ENCODE peak calls at places on chromosomes 16 and 17, in four cellular contexts. T, D, Q and Z are unnamed samples.

GRCh38 chr17:40443196-40443987 is at the start of gene IGFBP4:
- DNase-seq in T (peak; percentile 77), D (peak; percentile 79), Q (peak; percentile 71), Z (peak; percentile 72)

GRCh38 chr16:68921654-68922053 is 78.3 kb downstream of the TANGO6 start:
- DNase-seq in T (no peak), D (no peak), Q (peak; percentile 75), Z (peak; percentile 99)

GRCh38 chr17:73879987-73880386 is 235.7 kb upstream of the SDK2 start:
- DNase-seq in T (no peak), D (no peak), Q (no peak), Z (no peak)

GRCh38 chr17:2366747-2367494 is 29.6 kb downstream of the SGSM2 start:
- DNase-seq in T (no peak), D (no peak), Q (no peak), Z (no peak)

GRCh38 chr17:81491193-81491592 is 21.4 kb downstream of the ACTG1 start:
- DNase-seq in T (no peak), D (no peak), Q (no peak), Z (no peak)

GRCh38 chr17:81844327-81844851 is 9.5 kb upstream of the PPP1R27 start:
- DNase-seq in T (no peak), D (no peak), Q (no peak), Z (no peak)

GRCh38 chr16:67539691-67540635 is 11.3 kb downstream of the RIPOR1 start:
- DNase-seq in T (no peak), D (no peak), Q (no peak), Z (no peak)

GRCh38 chr16:67530013-67530939 is 1.6 kb downstream of the RIPOR1 start:
- DNase-seq in T (peak; percentile 73), D (peak; percentile 75), Q (peak; percentile 76), Z (no peak)

GRCh38 chr17:57541472-57542394 is 203.4 kb downstream of the CCDC182 start:
- DNase-seq in T (peak; percentile 58), D (no peak), Q (peak; percentile 50), Z (no peak)

GRCh38 chr17:42075789-42076188 is 22.5 kb downstream of the ZNF385C start:
- DNase-seq in T (no peak), D (no peak), Q (no peak), Z (no peak)
- TF ChIP-seq CTCF in T (no peak), D (no peak), Q (no peak), Z (no peak)

DNA sequence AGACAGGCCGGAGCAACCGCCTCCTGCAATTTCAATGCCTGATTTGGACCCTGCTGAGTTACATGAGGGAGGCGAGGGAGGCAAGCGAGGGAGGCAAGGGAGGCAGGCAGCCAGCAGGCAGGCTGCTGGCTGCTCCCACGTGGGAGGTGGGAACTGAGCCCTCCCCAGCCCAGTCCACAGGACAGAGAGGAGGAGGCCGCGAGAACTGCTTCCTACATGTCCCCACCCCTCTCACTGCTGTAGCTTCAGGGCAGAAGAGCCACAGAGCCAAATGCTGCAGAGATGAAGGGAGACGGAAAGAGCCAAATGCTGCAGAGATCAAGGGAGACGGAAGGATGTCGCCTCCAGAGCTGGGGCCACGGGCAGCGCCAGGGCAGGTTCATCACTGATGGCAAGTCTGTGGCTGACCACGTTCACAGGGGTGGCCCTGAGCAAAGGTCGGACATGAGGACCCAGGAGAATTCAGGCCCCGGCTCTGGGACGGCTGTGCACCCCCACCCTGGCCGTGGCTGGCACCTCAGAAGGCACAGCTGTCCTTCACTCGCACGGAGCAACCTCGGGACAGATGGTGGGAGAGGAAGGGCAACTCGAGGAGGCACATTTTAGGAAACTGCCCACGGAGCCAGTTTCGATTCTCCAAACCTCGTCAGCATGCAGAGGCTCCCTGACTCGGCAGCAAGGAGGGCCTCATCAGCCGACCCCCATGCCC is 21.5 kb downstream of the RPH3AL start:
- DNase-seq in T (no peak), D (no peak), Q (no peak), Z (no peak)
- H3K4me3 ChIP-seq in T (no peak overlapping the region), D (no peak overlapping the region), Q (no peak overlapping the region), Z (no peak overlapping the region)

GRCh38 chr17:5023588-5024147 is 11.6 kb downstream of the SLC52A1 start:
- DNase-seq in T (no peak), D (no peak), Q (no peak), Z (no peak)

GRCh38 chr17:5022171-5022711 is 13.0 kb downstream of the SLC52A1 start:
- DNase-seq in T (no peak), D (no peak), Q (no peak), Z (no peak)

GRCh38 chr17:5020502-5021023 is 14.7 kb downstream of the SLC52A1 start:
- DNase-seq in T (no peak), D (no peak), Q (no peak), Z (no peak)

GRCh38 chr17:5024604-5025003 is 10.6 kb downstream of the SLC52A1 start:
- DNase-seq in T (no peak), D (no peak), Q (no peak), Z (no peak)

DNA sequence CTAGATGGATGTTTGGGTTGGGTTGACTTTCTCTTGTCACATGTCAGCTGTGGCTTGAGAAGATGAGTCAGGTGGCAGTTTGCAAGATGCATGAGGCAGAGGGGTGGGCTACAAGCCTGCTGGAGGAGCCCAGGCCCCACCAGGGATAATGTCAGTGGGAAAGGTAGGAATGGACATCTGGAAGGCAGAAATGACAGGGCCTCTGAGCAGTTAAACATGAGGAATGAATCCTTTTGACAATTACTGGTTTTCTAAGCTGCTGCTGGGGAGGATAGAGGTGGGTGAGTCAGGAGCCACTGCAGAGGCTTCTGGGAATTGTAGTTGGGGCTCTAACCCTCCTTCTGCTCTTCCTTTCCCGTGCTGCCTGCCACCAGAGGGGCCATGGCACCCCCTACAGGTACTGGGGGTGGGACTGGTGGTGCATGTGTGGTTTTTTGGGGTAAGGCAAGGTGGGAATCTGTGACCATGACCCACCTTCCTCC is 15.7 kb downstream of the SLC52A1 start:
- DNase-seq in T (no peak), D (no peak), Q (peak; percentile 12), Z (no peak)
- TF ChIP-seq CTCF in T (no peak), D (no peak), Q (peak; percentile 3), Z (no peak)

DNA sequence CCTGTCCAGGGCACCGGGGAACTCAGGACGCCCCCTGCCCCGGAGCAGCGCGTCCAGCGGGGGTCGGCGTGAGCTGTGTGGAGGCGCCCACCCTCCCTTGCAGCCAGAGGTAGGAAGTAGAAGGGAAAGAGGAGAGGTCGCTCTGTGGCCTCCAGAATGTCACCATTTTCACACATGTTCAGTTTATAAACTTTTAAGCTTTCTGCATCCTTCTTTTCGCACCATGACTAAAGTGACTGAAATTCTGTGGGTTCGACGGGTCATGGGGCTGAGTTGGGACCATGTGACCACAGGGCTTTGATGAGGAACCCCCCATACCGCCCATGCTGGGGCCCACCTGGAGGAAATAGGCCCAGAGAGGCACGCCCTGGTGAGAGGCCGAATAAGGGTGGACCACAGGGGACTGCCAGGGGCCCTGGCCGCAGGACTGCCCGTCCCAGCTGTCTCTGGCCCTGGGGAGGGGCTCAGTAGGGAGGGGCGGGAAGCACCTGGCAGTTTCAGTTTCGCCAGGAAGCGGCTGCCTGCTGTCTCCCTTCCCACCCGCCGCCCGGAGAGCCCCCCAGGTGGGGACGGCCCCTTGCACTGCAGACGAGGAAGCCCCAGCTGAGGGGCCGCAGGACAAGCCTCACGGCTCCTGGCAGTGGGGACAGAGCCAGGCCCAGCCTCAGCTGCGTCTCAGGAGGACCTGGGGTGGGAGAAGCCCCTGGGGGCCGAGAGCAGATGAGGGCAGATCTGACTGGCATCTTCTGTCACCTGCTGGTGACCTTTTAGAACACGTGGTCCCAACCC is 9.0 kb downstream of the CBFA2T3 start:
- DNase-seq in T (no peak), D (no peak), Q (no peak), Z (no peak)
- H3K4me3 ChIP-seq in T (no peak overlapping the region), D (no peak overlapping the region), Q (no peak overlapping the region), Z (no peak overlapping the region)

GRCh38 chr17:31645351-31645750 is 213.7 kb downstream of the COPRS start:
- DNase-seq in T (no peak), D (no peak), Q (no peak), Z (no peak)
- TF ChIP-seq CTCF in T (no peak), D (no peak), Q (no peak), Z (no peak)

GRCh38 chr16:63612462-63613227 is 1509.2 kb downstream of the CDH11 start:
- DNase-seq in T (no peak), D (no peak), Q (no peak), Z (no peak)
- H3K4me3 ChIP-seq in T (no peak overlapping the region), D (no peak overlapping the region), Q (no peak overlapping the region), Z (no peak overlapping the region)

GRCh38 chr17:61313515-61314326 is 85.9 kb upstream of the TBX2 start:
- DNase-seq in T (no peak), D (no peak), Q (no peak), Z (no peak)

GRCh38 chr17:61316633-61317032 is 83.0 kb upstream of the TBX2 start:
- DNase-seq in T (no peak), D (no peak), Q (no peak), Z (no peak)

GRCh38 chr17:61317779-61318178 is 81.9 kb upstream of the TBX2 start:
- DNase-seq in T (no peak), D (no peak), Q (no peak), Z (no peak)

GRCh38 chr17:61312406-61313295 is 87.0 kb upstream of the TBX2 start:
- DNase-seq in T (no peak), D (no peak), Q (no peak), Z (no peak)

DNA sequence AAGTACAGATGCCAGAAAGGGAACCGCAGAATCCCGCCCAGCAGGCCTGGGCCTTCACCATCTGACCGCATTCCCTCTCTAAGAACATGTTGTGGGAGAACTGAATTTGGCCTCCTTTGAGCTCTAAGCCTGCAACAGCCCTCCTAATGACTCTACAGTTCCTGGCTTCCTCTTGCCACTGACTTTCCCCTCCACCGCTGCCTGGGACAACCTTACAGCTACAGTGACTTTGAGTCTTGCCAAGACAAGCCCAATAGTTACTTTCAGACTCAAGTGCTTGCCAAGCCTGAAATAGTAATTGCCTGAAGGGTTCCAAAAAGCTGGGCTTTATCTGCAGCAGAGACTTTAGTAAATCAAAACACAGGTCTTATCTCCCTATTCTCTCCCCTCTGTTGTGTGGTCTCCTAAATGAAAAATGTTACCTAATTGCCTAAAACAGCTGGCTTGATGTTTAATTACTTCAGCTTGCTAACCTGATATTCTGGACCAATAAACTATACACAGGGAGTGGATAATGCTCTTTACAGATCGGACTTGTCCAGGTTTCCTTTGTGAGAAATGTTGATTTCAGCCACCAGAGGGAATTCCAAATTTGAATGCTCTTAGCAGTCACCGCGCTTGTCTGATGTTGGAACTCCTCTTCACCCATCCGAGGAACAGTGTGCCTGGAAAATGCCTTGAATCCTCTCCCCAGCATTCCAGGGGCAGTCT is 85.1 kb upstream of the TBX2 start:
- DNase-seq in T (peak; percentile 83), D (peak; percentile 55), Q (peak; percentile 60), Z (peak; percentile 80)
- TF ChIP-seq CTCF in T (peak; percentile 26), D (no peak), Q (peak; percentile 29), Z (peak; percentile 10)

DNA sequence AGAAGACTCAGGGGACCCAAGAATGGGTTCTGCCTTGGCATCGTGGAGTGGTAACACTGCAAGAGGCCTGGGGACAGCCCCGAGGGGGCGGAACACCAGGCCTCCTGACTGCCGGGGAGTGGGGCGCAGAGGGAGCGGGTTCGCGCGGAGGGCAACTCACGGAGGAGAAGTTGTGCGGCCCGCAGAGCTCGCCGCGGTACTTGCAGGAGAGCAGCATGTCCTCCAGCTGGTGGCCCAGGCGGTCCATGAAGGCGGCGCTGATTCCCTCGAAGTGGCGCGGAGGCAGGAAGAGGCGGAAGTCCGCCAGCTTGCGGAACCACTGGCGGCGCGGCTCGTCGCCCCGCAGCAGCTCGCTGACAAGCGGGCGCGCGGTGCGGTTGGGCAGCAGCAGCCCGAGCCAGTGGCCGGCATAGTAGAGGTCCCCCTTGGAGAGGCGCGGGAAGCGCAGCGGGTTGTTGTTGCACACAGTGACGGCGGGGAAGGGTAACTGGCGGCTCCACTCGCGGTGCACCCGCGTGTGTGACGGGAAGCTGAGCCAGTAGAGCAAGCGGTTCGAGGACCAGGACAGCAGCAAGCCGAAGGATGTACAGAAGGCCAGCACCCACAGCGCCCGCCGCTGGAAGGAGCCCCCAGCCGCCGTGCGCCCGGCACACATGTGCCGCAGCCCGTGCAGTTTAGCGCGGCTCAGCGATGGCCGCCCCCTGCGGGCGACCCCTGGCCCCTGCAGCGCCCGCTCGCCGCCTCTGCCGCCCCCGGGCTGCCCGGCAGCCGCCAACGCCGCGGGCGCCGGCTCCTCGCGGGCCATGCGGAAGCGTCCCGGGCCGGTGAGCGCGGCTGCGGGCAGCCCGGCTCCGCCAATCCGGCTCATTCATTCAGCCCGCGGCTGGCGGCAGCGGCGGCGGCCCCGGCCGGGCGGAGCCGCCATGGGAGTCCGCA is 1.6 kb downstream of the ASIC2 start:
- DNase-seq in T (peak; percentile 8), D (peak; percentile 45), Q (peak; percentile 31), Z (peak; percentile 39)
- H3K4me3 ChIP-seq in T (peak overlapping the region; percentile 26), D (peak overlapping the region; percentile 34), Q (peak overlapping the region; percentile 52), Z (peak overlapping the region; percentile 37)